ENCODE peak calls at places on chromosomes 13 and 19, in seven cellular contexts. One of them, this sample, is unnamed.

GRCh38 chr19:42191855-42192254 is 25.6 kb downstream of the DEDD2 start:
- DNase-seq in GM13976: no peak
- DNase-seq in mesothelial cell of epicardium: no peak
- DNase-seq in AG04449: no peak
- DNase-seq in choroid plexus epithelial cell: peak
- DNase-seq in fibroblast of pulmonary artery: peak
- DNase-seq in CD8-positive, alpha-beta T cell: no peak
- DNase-seq in this sample: no peak

GRCh38 chr13:92677571-92677970 is 549.0 kb upstream of the GPC6 start:
- DNase-seq in GM13976: no peak
- DNase-seq in mesothelial cell of epicardium: no peak
- DNase-seq in AG04449: no peak
- DNase-seq in choroid plexus epithelial cell: no peak
- DNase-seq in fibroblast of pulmonary artery: no peak
- DNase-seq in CD8-positive, alpha-beta T cell: no peak
- DNase-seq in this sample: no peak

GRCh38 chr13:34025746-34026145 is 207.8 kb downstream of the RFC3 start:
- DNase-seq in GM13976: no peak
- DNase-seq in mesothelial cell of epicardium: no peak
- DNase-seq in AG04449: no peak
- DNase-seq in choroid plexus epithelial cell: peak
- DNase-seq in fibroblast of pulmonary artery: peak
- DNase-seq in CD8-positive, alpha-beta T cell: no peak
- DNase-seq in this sample: no peak

GRCh38 chr13:93305886-93306285 is 79.3 kb downstream of the GPC6 start:
- DNase-seq in GM13976: no peak
- DNase-seq in mesothelial cell of epicardium: no peak
- DNase-seq in AG04449: no peak
- DNase-seq in choroid plexus epithelial cell: peak
- DNase-seq in fibroblast of pulmonary artery: no peak
- DNase-seq in CD8-positive, alpha-beta T cell: no peak
- DNase-seq in this sample: no peak

GRCh38 chr13:113318956-113319355 is 21.9 kb downstream of the LAMP1 start:
- DNase-seq in GM13976: no peak
- DNase-seq in mesothelial cell of epicardium: no peak
- DNase-seq in AG04449: no peak
- DNase-seq in choroid plexus epithelial cell: no peak
- DNase-seq in fibroblast of pulmonary artery: no peak
- DNase-seq in CD8-positive, alpha-beta T cell: no peak
- DNase-seq in this sample: no peak

GRCh38 chr19:14434543-14435319 is 1.6 kb downstream of the PKN1 start:
- DNase-seq in GM13976: peak
- DNase-seq in mesothelial cell of epicardium: no peak
- DNase-seq in AG04449: no peak
- DNase-seq in choroid plexus epithelial cell: peak
- DNase-seq in fibroblast of pulmonary artery: peak
- DNase-seq in CD8-positive, alpha-beta T cell: no peak
- DNase-seq in this sample: no peak

GRCh38 chr19:46618670-46619231 is 6.1 kb downstream of the PTGIR start:
- DNase-seq in GM13976: peak
- DNase-seq in mesothelial cell of epicardium: no peak
- DNase-seq in AG04449: no peak
- DNase-seq in choroid plexus epithelial cell: peak
- DNase-seq in fibroblast of pulmonary artery: peak
- DNase-seq in CD8-positive, alpha-beta T cell: no peak
- DNase-seq in this sample: no peak

GRCh38 chr13:105465251-105465650 is 1070.2 kb downstream of the EFNB2 start:
- DNase-seq in GM13976: no peak
- DNase-seq in mesothelial cell of epicardium: no peak
- DNase-seq in AG04449: no peak
- DNase-seq in choroid plexus epithelial cell: no peak
- DNase-seq in fibroblast of pulmonary artery: no peak
- DNase-seq in CD8-positive, alpha-beta T cell: no peak
- DNase-seq in this sample: no peak

GRCh38 chr13:58298556-58299135 is 667.1 kb downstream of the PCDH17 start:
- DNase-seq in GM13976: no peak
- DNase-seq in mesothelial cell of epicardium: no peak
- DNase-seq in AG04449: no peak
- DNase-seq in choroid plexus epithelial cell: no peak
- DNase-seq in fibroblast of pulmonary artery: no peak
- DNase-seq in CD8-positive, alpha-beta T cell: no peak
- DNase-seq in this sample: no peak

GRCh38 chr13:33799950-33800592 is 17.9 kb upstream of the RFC3 start:
- DNase-seq in GM13976: no peak
- DNase-seq in mesothelial cell of epicardium: no peak
- DNase-seq in AG04449: peak
- DNase-seq in choroid plexus epithelial cell: peak
- DNase-seq in fibroblast of pulmonary artery: peak
- DNase-seq in CD8-positive, alpha-beta T cell: no peak
- DNase-seq in this sample: no peak

GRCh38 chr19:35946203-35946602 is 10.0 kb downstream of the LRFN3 start:
- DNase-seq in GM13976: no peak
- DNase-seq in mesothelial cell of epicardium: no peak
- DNase-seq in AG04449: no peak
- DNase-seq in choroid plexus epithelial cell: no peak
- DNase-seq in fibroblast of pulmonary artery: no peak
- DNase-seq in CD8-positive, alpha-beta T cell: no peak
- DNase-seq in this sample: no peak

GRCh38 chr19:34287676-34288140 is 33.4 kb downstream of the GARRE1 start:
- DNase-seq in GM13976: no peak
- DNase-seq in mesothelial cell of epicardium: no peak
- DNase-seq in AG04449: no peak
- DNase-seq in choroid plexus epithelial cell: no peak
- DNase-seq in fibroblast of pulmonary artery: no peak
- DNase-seq in CD8-positive, alpha-beta T cell: no peak
- DNase-seq in this sample: no peak

GRCh38 chr19:7641288-7642276 is 4.7 kb downstream of the STXBP2 start:
- DNase-seq in GM13976: no peak
- DNase-seq in mesothelial cell of epicardium: no peak
- DNase-seq in AG04449: no peak
- DNase-seq in choroid plexus epithelial cell: peak
- DNase-seq in fibroblast of pulmonary artery: no peak
- DNase-seq in CD8-positive, alpha-beta T cell: no peak
- DNase-seq in this sample: no peak

GRCh38 chr13:23268441-23268840 is 87.7 kb downstream of the SGCG start:
- DNase-seq in GM13976: peak
- DNase-seq in mesothelial cell of epicardium: no peak
- DNase-seq in AG04449: no peak
- DNase-seq in choroid plexus epithelial cell: no peak
- DNase-seq in fibroblast of pulmonary artery: no peak
- DNase-seq in CD8-positive, alpha-beta T cell: no peak
- DNase-seq in this sample: peak

GRCh38 chr13:74103196-74103595 is 31.0 kb downstream of the KLF12 start:
- DNase-seq in GM13976: no peak
- DNase-seq in mesothelial cell of epicardium: no peak
- DNase-seq in AG04449: no peak
- DNase-seq in choroid plexus epithelial cell: no peak
- DNase-seq in fibroblast of pulmonary artery: no peak
- DNase-seq in CD8-positive, alpha-beta T cell: no peak
- DNase-seq in this sample: no peak

GRCh38 chr13:76527041-76527440 is 359.2 kb downstream of the KCTD12 start:
- DNase-seq in GM13976: no peak
- DNase-seq in mesothelial cell of epicardium: no peak
- DNase-seq in AG04449: no peak
- DNase-seq in choroid plexus epithelial cell: no peak
- DNase-seq in fibroblast of pulmonary artery: no peak
- DNase-seq in CD8-positive, alpha-beta T cell: no peak
- DNase-seq in this sample: no peak

GRCh38 chr19:42010245-42011126 is 16.5 kb upstream of the ATP1A3 start:
- DNase-seq in GM13976: no peak
- DNase-seq in mesothelial cell of epicardium: no peak
- DNase-seq in AG04449: peak
- DNase-seq in choroid plexus epithelial cell: peak
- DNase-seq in fibroblast of pulmonary artery: peak
- DNase-seq in CD8-positive, alpha-beta T cell: no peak
- DNase-seq in this sample: no peak

DNA sequence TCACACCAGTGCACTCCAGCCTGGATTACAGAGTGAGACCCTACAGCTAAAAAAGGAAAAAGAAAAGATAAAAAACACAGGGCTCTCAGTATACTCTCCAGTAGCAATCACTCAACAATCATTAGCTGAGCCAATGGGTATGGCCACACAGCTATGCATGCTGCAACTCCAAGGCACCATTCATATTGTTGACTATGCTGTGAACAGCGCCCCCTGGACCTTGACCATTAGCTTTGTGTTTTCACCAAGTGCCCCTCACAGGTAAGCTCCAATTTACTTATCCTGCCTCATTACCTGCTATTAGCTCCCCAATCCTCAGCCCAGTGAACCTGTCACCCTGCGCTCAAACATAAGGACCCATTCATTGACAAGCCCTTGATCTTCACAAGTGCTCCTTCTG is 35.8 kb downstream of the ZIC5 start:
- DNase-seq in GM13976: no peak
- DNase-seq in mesothelial cell of epicardium: no peak
- DNase-seq in AG04449: no peak
- DNase-seq in choroid plexus epithelial cell: no peak
- DNase-seq in fibroblast of pulmonary artery: no peak
- DNase-seq in CD8-positive, alpha-beta T cell: no peak
- DNase-seq in this sample: no peak
- TF ChIP-seq CTCF in GM13976: no peak
- TF ChIP-seq CTCF in mesothelial cell of epicardium: no peak
- TF ChIP-seq CTCF in AG04449: no peak
- TF ChIP-seq CTCF in choroid plexus epithelial cell: peak
- TF ChIP-seq CTCF in fibroblast of pulmonary artery: no peak
- TF ChIP-seq CTCF in CD8-positive, alpha-beta T cell: no peak
- TF ChIP-seq CTCF in this sample: no peak

GRCh38 chr19:1875646-1876493 is 9.4 kb downstream of the ABHD17A start:
- DNase-seq in GM13976: peak
- DNase-seq in mesothelial cell of epicardium: peak
- DNase-seq in AG04449: no peak
- DNase-seq in choroid plexus epithelial cell: peak
- DNase-seq in fibroblast of pulmonary artery: peak
- DNase-seq in CD8-positive, alpha-beta T cell: peak
- DNase-seq in this sample: peak
- TF ChIP-seq CTCF in GM13976: no peak
- TF ChIP-seq CTCF in mesothelial cell of epicardium: no peak
- TF ChIP-seq CTCF in AG04449: no peak
- TF ChIP-seq CTCF in choroid plexus epithelial cell: no peak
- TF ChIP-seq CTCF in fibroblast of pulmonary artery: no peak
- TF ChIP-seq CTCF in CD8-positive, alpha-beta T cell: no peak
- TF ChIP-seq CTCF in this sample: no peak

GRCh38 chr13:51449018-51449417 is 3.8 kb downstream of the INTS6 start:
- DNase-seq in GM13976: no peak
- DNase-seq in mesothelial cell of epicardium: no peak
- DNase-seq in AG04449: no peak
- DNase-seq in choroid plexus epithelial cell: no peak
- DNase-seq in fibroblast of pulmonary artery: no peak
- DNase-seq in CD8-positive, alpha-beta T cell: no peak
- DNase-seq in this sample: no peak

GRCh38 chr13:51444922-51445321 is 7.9 kb downstream of the INTS6 start:
- DNase-seq in GM13976: no peak
- DNase-seq in mesothelial cell of epicardium: no peak
- DNase-seq in AG04449: peak
- DNase-seq in choroid plexus epithelial cell: peak
- DNase-seq in fibroblast of pulmonary artery: peak
- DNase-seq in CD8-positive, alpha-beta T cell: no peak
- DNase-seq in this sample: no peak
- TF ChIP-seq CTCF in GM13976: no peak
- TF ChIP-seq CTCF in mesothelial cell of epicardium: no peak
- TF ChIP-seq CTCF in AG04449: peak
- TF ChIP-seq CTCF in choroid plexus epithelial cell: peak
- TF ChIP-seq CTCF in fibroblast of pulmonary artery: peak
- TF ChIP-seq CTCF in CD8-positive, alpha-beta T cell: no peak
- TF ChIP-seq CTCF in this sample: peak

DNA sequence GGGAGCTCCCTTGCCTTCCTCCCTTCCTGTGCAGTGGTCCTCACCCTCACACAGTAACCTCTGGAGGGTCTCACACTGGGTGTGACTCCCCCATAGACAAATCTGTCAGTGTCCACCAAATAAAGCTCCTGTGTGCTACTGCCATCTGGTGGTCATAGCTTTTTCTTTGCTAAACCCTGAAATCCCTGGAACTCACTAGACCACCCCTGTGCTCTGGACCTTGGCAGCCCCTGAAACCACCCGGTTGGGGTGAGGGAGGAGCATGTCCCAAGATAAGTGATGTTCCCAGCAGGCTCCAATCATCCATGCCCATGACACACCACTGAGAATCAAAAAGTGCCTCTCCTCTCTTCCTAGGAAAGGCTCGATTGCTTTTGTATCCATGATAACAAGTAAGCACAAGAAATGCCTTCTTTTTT is 6.5 kb upstream of the HSD17B14 start:
- DNase-seq in GM13976: peak
- DNase-seq in mesothelial cell of epicardium: no peak
- DNase-seq in AG04449: no peak
- DNase-seq in choroid plexus epithelial cell: peak
- DNase-seq in fibroblast of pulmonary artery: peak
- DNase-seq in CD8-positive, alpha-beta T cell: peak
- DNase-seq in this sample: peak
- TF ChIP-seq CTCF in GM13976: peak
- TF ChIP-seq CTCF in mesothelial cell of epicardium: peak
- TF ChIP-seq CTCF in AG04449: peak
- TF ChIP-seq CTCF in choroid plexus epithelial cell: peak
- TF ChIP-seq CTCF in fibroblast of pulmonary artery: peak
- TF ChIP-seq CTCF in CD8-positive, alpha-beta T cell: peak
- TF ChIP-seq CTCF in this sample: peak

DNA sequence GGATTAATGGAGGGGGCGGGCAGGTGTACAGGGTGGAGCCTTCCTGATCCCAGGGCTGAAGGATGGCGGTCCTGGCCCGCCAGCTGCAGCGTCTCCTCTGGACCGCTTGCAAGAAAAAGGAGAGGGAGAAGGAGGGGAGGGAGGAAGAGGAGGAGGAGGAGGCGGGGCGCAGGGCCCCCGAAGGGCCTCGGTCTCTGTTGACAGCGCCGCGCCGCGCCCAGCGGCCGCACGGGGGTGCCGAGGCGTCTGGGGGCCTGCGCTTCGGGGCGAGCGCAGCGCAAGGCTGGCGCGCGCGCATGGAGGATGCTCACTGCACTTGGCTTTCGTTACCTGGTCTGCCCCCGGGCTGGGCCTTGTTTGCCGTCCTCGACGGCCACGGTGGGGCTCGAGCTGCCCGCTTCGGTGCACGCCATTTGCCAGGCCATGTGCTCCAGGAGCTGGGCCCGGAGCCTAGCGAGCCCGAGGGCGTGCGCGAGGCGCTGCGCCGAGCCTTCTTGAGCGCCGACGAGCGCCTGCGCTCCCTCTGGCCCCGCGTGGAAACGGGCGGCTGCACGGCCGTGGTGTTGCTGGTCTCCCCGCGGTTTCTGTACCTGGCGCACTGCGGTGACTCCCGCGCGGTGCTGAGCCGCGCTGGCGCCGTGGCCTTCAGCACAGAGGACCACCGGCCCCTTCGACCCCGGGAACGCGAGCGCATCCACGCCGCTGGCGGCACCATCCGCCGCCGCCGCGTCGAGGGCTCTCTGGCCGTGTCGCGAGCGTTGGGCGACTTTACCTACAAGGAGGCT is at the start of gene PPM1N:
- DNase-seq in GM13976: peak
- DNase-seq in mesothelial cell of epicardium: no peak
- DNase-seq in AG04449: no peak
- DNase-seq in choroid plexus epithelial cell: no peak
- DNase-seq in fibroblast of pulmonary artery: no peak
- DNase-seq in CD8-positive, alpha-beta T cell: peak
- DNase-seq in this sample: peak
- TF ChIP-seq CTCF in GM13976: peak
- TF ChIP-seq CTCF in mesothelial cell of epicardium: no peak
- TF ChIP-seq CTCF in AG04449: no peak
- TF ChIP-seq CTCF in choroid plexus epithelial cell: no peak
- TF ChIP-seq CTCF in fibroblast of pulmonary artery: no peak
- TF ChIP-seq CTCF in CD8-positive, alpha-beta T cell: peak
- TF ChIP-seq CTCF in this sample: peak